ENCODE peak calls at places on chromosomes 3 and 15, in seven cellular contexts. One of them, this sample, is unnamed.

GRCh38 chr15:63836579-63836978 is 2.8 kb upstream of the HERC1 start:
- DNase-seq in renal cortical epithelial cell: no peak
- DNase-seq in effector CD4-positive, alpha-beta T cell: no peak
- DNase-seq in H54: no peak
- DNase-seq in HT1080: no peak
- DNase-seq in AG20443: peak; percentile 9
- DNase-seq in heart right ventricle: no peak
- DNase-seq in this sample: no peak

GRCh38 chr15:98085003-98085639 is 124.6 kb downstream of the ARRDC4 start:
- DNase-seq in renal cortical epithelial cell: peak; percentile 81
- DNase-seq in effector CD4-positive, alpha-beta T cell: no peak
- DNase-seq in H54: no peak
- DNase-seq in HT1080: peak; percentile 37
- DNase-seq in AG20443: no peak
- DNase-seq in heart right ventricle: no peak
- DNase-seq in this sample: peak; percentile 74

GRCh38 chr15:33722005-33722672 is 246.2 kb upstream of the CHRM5 start:
- DNase-seq in renal cortical epithelial cell: peak; percentile 98
- DNase-seq in effector CD4-positive, alpha-beta T cell: no peak
- DNase-seq in H54: no peak
- DNase-seq in HT1080: peak; percentile 64
- DNase-seq in AG20443: no peak
- DNase-seq in heart right ventricle: no peak
- DNase-seq in this sample: no peak

GRCh38 chr3:190721330-190721729 is 141.2 kb downstream of the GMNC start:
- DNase-seq in renal cortical epithelial cell: peak; percentile 87
- DNase-seq in effector CD4-positive, alpha-beta T cell: no peak
- DNase-seq in H54: no peak
- DNase-seq in HT1080: no peak
- DNase-seq in AG20443: no peak
- DNase-seq in heart right ventricle: no peak
- DNase-seq in this sample: no peak

GRCh38 chr3:25678581-25678980 is 13.9 kb upstream of the TOP2B start:
- DNase-seq in renal cortical epithelial cell: peak; percentile 67
- DNase-seq in effector CD4-positive, alpha-beta T cell: no peak
- DNase-seq in H54: no peak
- DNase-seq in HT1080: no peak
- DNase-seq in AG20443: no peak
- DNase-seq in heart right ventricle: no peak
- DNase-seq in this sample: no peak

GRCh38 chr15:101288905-101289513 is 6.0 kb downstream of the SNRPA1 start:
- DNase-seq in renal cortical epithelial cell: peak; percentile 67
- DNase-seq in effector CD4-positive, alpha-beta T cell: peak; percentile 42
- DNase-seq in H54: no peak
- DNase-seq in HT1080: peak; percentile 32
- DNase-seq in AG20443: peak; percentile 62
- DNase-seq in heart right ventricle: no peak
- DNase-seq in this sample: peak; percentile 20

GRCh38 chr3:46811615-46812236 is 51.5 kb downstream of the MYL3 start:
- DNase-seq in renal cortical epithelial cell: no peak
- DNase-seq in effector CD4-positive, alpha-beta T cell: no peak
- DNase-seq in H54: no peak
- DNase-seq in HT1080: no peak
- DNase-seq in AG20443: no peak
- DNase-seq in heart right ventricle: no peak
- DNase-seq in this sample: no peak

GRCh38 chr15:74208901-74209559 is 6.4 kb upstream of the STRA6 start:
- DNase-seq in renal cortical epithelial cell: peak; percentile 49
- DNase-seq in effector CD4-positive, alpha-beta T cell: no peak
- DNase-seq in H54: no peak
- DNase-seq in HT1080: peak; percentile 68
- DNase-seq in AG20443: peak; percentile 48
- DNase-seq in heart right ventricle: no peak
- DNase-seq in this sample: no peak

GRCh38 chr3:48436855-48437254 is 3.1 kb downstream of the CCDC51 start:
- DNase-seq in renal cortical epithelial cell: no peak
- DNase-seq in effector CD4-positive, alpha-beta T cell: no peak
- DNase-seq in H54: no peak
- DNase-seq in HT1080: no peak
- DNase-seq in AG20443: no peak
- DNase-seq in heart right ventricle: no peak
- DNase-seq in this sample: no peak

This sample was measured in testis.